ENCODE peak calls at places on chromosomes 5 and 9, in six cellular contexts. E is GM12878, B is stomach, H is A549, D is ovary, T is tibial nerve. Q is an unnamed sample.

GRCh38 chr5:59597690-59598546 is 295.6 kb downstream of the PDE4D start:
- DNase-seq in E (no peak), B (no peak), H (no peak), D (no peak), T (no peak), Q (no peak)

GRCh38 chr9:134424818-134425217 is 98.6 kb downstream of the RXRA start:
- DNase-seq in E (no peak), B (no peak), H (no peak), D (no peak), T (no peak), Q (no peak)

GRCh38 chr5:159956074-159956473 is 39.8 kb downstream of the ADRA1B start:
- DNase-seq in E (no peak), B (no peak), H (no peak), D (no peak), T (no peak), Q (no peak)

GRCh38 chr9:28234899-28235277 is 661.6 kb upstream of the C9orf72 start:
- DNase-seq in E (no peak), B (no peak), H (no peak), D (no peak), T (no peak), Q (no peak)

GRCh38 chr5:151632524-151632923 is 41.4 kb upstream of the FAT2 start:
- DNase-seq in E (no peak), B (no peak), H (no peak), D (peak), T (no peak), Q (no peak)

GRCh38 chr9:85298434-85298833 is 443.3 kb downstream of the AGTPBP1 start:
- DNase-seq in E (no peak), B (no peak), H (no peak), D (no peak), T (no peak), Q (no peak)

GRCh38 chr5:122056913-122057312 is 21.1 kb downstream of the LOX start:
- DNase-seq in E (no peak), B (no peak), H (no peak), D (no peak), T (no peak), Q (no peak)

GRCh38 chr9:33884856-33885701 is 68.1 kb downstream of the UBE2R2 start:
- DNase-seq in E (no peak), B (peak), H (no peak), D (peak), T (peak), Q (no peak)

GRCh38 chr9:83060557-83060956 is 2.4 kb downstream of the RASEF start:
- DNase-seq in E (no peak), B (peak), H (peak), D (no peak), T (no peak), Q (no peak)

GRCh38 chr9:91188719-91189590 is 172.8 kb downstream of the AUH start:
- DNase-seq in E (no peak), B (peak), H (no peak), D (no peak), T (no peak), Q (no peak)

GRCh38 chr9:135120249-135120648 is 32.8 kb downstream of the OLFM1 start:
- DNase-seq in E (no peak), B (no peak), H (no peak), D (no peak), T (no peak), Q (no peak)

GRCh38 chr5:34487956-34488355 is 168.2 kb upstream of the RAI14 start:
- DNase-seq in E (no peak), B (no peak), H (no peak), D (no peak), T (no peak), Q (no peak)

GRCh38 chr5:34488984-34489383 is 167.1 kb upstream of the RAI14 start:
- DNase-seq in E (no peak), B (no peak), H (no peak), D (no peak), T (no peak), Q (no peak)

GRCh38 chr5:34491251-34491620 is 164.9 kb upstream of the RAI14 start:
- DNase-seq in E (no peak), B (no peak), H (no peak), D (no peak), T (no peak), Q (no peak)

GRCh38 chr5:34487202-34487879 is 168.8 kb upstream of the RAI14 start:
- DNase-seq in E (no peak), B (peak), H (peak), D (no peak), T (no peak), Q (no peak)

GRCh38 chr5:34490501-34491250 is 165.5 kb upstream of the RAI14 start:
- DNase-seq in E (no peak), B (no peak), H (no peak), D (no peak), T (no peak), Q (no peak)
- H3K27ac ChIP-seq in E (no peak), B (no peak), H (no peak), D (no peak), T (no peak), Q (peak)

GRCh38 chr5:178422400-178422775 is 167.8 kb downstream of the COL23A1 start:
- DNase-seq in E (no peak), B (no peak), H (no peak), D (no peak), T (no peak), Q (no peak)
- TF ChIP-seq EP300 in E (no peak), B (no peak), H (no peak), D (no peak), T (no peak), Q (no peak)

GRCh38 chr5:138082033-138082432 is 1.8 kb upstream of the WNT8A start:
- DNase-seq in E (no peak), B (no peak), H (no peak), D (no peak), T (no peak), Q (no peak)
- H3K27ac ChIP-seq in E (no peak), B (no peak), H (no peak), D (no peak), T (no peak), Q (no peak)

DNA sequence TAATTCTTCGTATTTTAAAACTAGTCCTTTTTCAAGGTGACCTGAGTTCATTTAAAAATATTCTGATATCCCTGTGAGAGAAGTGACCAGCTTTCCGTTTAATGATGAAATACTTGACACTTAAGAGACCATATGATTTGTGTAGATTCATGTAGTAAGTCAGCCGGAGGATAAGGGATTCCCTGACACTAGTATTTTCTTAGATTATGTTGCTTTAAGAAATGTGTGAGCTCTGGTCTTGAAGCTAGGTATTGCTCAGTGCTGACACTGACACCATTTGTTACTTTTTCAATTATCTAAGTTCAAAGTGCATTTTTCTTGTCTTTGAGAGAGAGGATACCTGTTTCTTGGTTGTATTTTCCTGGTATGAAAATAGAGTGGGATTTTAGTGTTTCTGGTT is 4.2 kb downstream of the NIPBL start:
- DNase-seq in E (no peak), B (no peak), H (no peak), D (no peak), T (no peak), Q (no peak)
- TF ChIP-seq EP300 in E (no peak), B (no peak), H (no peak), D (no peak), T (no peak), Q (no peak)

GRCh38 chr5:14357441-14357840 is 214.3 kb downstream of the TRIO start:
- DNase-seq in E (no peak), B (no peak), H (no peak), D (no peak), T (no peak), Q (no peak)

GRCh38 chr5:14358536-14358935 is 215.4 kb downstream of the TRIO start:
- DNase-seq in E (no peak), B (no peak), H (no peak), D (no peak), T (no peak), Q (no peak)

GRCh38 chr5:14357861-14358260 is 214.7 kb downstream of the TRIO start:
- DNase-seq in E (no peak), B (no peak), H (no peak), D (no peak), T (no peak), Q (no peak)

GRCh38 chr5:14353661-14354474 is 210.7 kb downstream of the TRIO start:
- DNase-seq in E (no peak), B (no peak), H (no peak), D (no peak), T (no peak), Q (no peak)

DNA sequence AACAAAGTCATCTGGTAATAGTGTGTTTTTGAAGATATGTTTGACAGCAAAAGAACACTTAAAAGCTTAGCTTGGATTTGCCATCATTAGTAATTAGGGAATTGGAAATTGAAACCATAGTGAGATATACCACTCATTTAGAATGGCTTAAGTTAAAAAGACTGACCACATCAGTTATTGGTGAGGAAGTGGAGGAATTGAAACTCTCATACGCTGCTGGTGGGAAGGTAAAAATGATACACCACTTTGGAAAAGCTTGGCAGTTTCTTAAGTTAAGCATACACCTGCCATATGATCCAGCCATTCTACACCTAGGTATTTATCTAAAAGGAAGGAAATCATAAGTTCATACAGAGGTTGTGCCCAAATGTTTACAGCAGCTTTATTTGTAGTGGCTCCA is 213.2 kb downstream of the TRIO start:
- DNase-seq in E (no peak), B (no peak), H (no peak), D (no peak), T (no peak), Q (no peak)
- H3K27ac ChIP-seq in E (no peak), B (no peak), H (no peak), D (no peak), T (no peak), Q (no peak)

Q was measured in sigmoid colon.